ENCODE peak calls at places on chromosome 11, in five cellular contexts. C, F, U, T and X are unnamed samples.

GRCh38 chr11:119759324-119759723 is 30.3 kb upstream of the NECTIN1 start:
- DNase-seq in U (no peak), T (no peak), C (no peak), F (no peak), X (no peak)

GRCh38 chr11:93623179-93623578 is 38.3 kb upstream of the CEP295 start:
- DNase-seq in T (no peak), F (no peak), C (no peak), U (no peak), X (no peak)

GRCh38 chr11:75639752-75640151 is 29.1 kb downstream of the MAP6 start:
- DNase-seq in U (no peak), T (peak), C (no peak), F (peak), X (peak)

GRCh38 chr11:117199061-117199915 is at the start of gene TAGLN:
- DNase-seq in T (peak), F (no peak), C (no peak), U (no peak), X (peak)

GRCh38 chr11:16861867-16862266 is 123.4 kb downstream of the C11orf58 start:
- DNase-seq in F (no peak), T (no peak), C (no peak), U (no peak), X (no peak)

GRCh38 chr11:12276356-12276755 is 101.0 kb upstream of the PARVA start:
- DNase-seq in F (no peak), T (no peak), C (no peak), U (no peak), X (no peak)

GRCh38 chr11:73367482-73368024 is 8.6 kb upstream of the RELT start:
- DNase-seq in C (no peak), U (no peak), T (no peak), F (no peak), X (no peak)

GRCh38 chr11:120759046-120759445 is 247.5 kb downstream of the GRIK4 start:
- DNase-seq in T (no peak), F (no peak), U (no peak), C (no peak), X (no peak)

GRCh38 chr11:122741613-122742012 is 86.1 kb downstream of the UBASH3B start:
- DNase-seq in T (no peak), U (no peak), C (no peak), F (no peak), X (peak)

GRCh38 chr11:113023228-113023627 is 62.0 kb downstream of the NCAM1 start:
- DNase-seq in C (no peak), U (no peak), F (no peak), T (no peak), X (no peak)

GRCh38 chr11:47523491-47524199 is 29.3 kb downstream of the CELF1 start:
- DNase-seq in C (no peak), T (no peak), F (peak), U (peak), X (peak)

GRCh38 chr11:113670830-113671215 is 35.3 kb downstream of the TMPRSS5 start:
- DNase-seq in U (no peak), C (no peak), F (no peak), T (no peak), X (no peak)

GRCh38 chr11:2792376-2793250 is 92.8 kb upstream of the KCNQ1OT1 start:
- DNase-seq in C (no peak), F (no peak), T (no peak), U (no peak), X (no peak)

GRCh38 chr11:131962818-131963217 is 592.4 kb downstream of the NTM start:
- DNase-seq in C (no peak), U (no peak), F (no peak), T (no peak), X (no peak)

GRCh38 chr11:74055938-74056337 is 47.1 kb upstream of the UCP3 start:
- DNase-seq in F (no peak), C (no peak), U (no peak), T (no peak), X (no peak)